ENCODE peak calls at places on chromosome 17, in seven cellular contexts. R is GM06990; J is A172; K is stimulated activated CD8-positive, alpha-beta memory T cell treated with anti-CD3 and anti-CD28 coated beads, Interleukin-4, amount 100 ng/mL, for 24 hours; B is NCI-H345; N is HEK293T; E is effector memory CD4-positive, alpha-beta T cell. Q is an unnamed sample.

GRCh38 chr17:43171761-43172487 is 910 bp downstream of the NBR1 start:
- DNase-seq in R (peak; percentile 20), J (peak; percentile 92), K (no peak), B (peak; percentile 9), N (no peak), E (no peak), Q (peak; percentile 32)

GRCh38 chr17:40283662-40284061 is 4.0 kb upstream of the CDC6 start:
- DNase-seq in R (no peak), J (peak; percentile 98), K (no peak), B (no peak), N (no peak), E (no peak), Q (peak; percentile 77)

GRCh38 chr17:50916708-50917417 is 50.7 kb upstream of the TOB1 start:
- DNase-seq in R (peak; percentile 38), J (no peak), K (no peak), B (no peak), N (no peak), E (no peak), Q (peak; percentile 41)

GRCh38 chr17:75032896-75033294 is 13.9 kb downstream of the ATP5PD start:
- DNase-seq in R (no peak), J (no peak), K (no peak), B (peak; percentile 39), N (no peak), E (no peak), Q (no peak)

GRCh38 chr17:55305321-55306087 is 40.7 kb downstream of the HLF start:
- DNase-seq in R (no peak), J (no peak), K (no peak), B (no peak), N (no peak), E (no peak), Q (no peak)

GRCh38 chr17:32671891-32672290 is 185.1 kb downstream of the CDK5R1 start:
- DNase-seq in R (no peak), J (no peak), K (no peak), B (no peak), N (no peak), E (no peak), Q (no peak)

GRCh38 chr17:79950711-79951110 is 85.0 kb downstream of the TBC1D16 start:
- DNase-seq in R (no peak), J (no peak), K (no peak), B (no peak), N (no peak), E (no peak), Q (no peak)

GRCh38 chr17:74763565-74764387 is 12.4 kb downstream of the NAT9 start:
- DNase-seq in R (no peak), J (no peak), K (no peak), B (no peak), N (no peak), E (no peak), Q (no peak)

GRCh38 chr17:64702815-64703214 is 40.7 kb upstream of the SMURF2 start:
- DNase-seq in R (no peak), J (no peak), K (no peak), B (no peak), N (no peak), E (no peak), Q (no peak)

GRCh38 chr17:51427259-51428255 is 167.2 kb downstream of the UTP18 start:
- DNase-seq in R (peak; percentile 38), J (peak; percentile 10), K (peak; percentile 22), B (peak; percentile 44), N (no peak), E (peak; percentile 68), Q (no peak)

GRCh38 chr17:64661981-64662773 is at the start of gene SMURF2:
- DNase-seq in R (peak; percentile 80), J (peak; percentile 49), K (peak; percentile 64), B (peak; percentile 66), N (peak; percentile 83), E (peak; percentile 73), Q (peak; percentile 74)

GRCh38 chr17:65314212-65314611 is 177.0 kb downstream of the RGS9 start:
- DNase-seq in R (no peak), J (no peak), K (no peak), B (no peak), N (no peak), E (no peak), Q (no peak)

GRCh38 chr17:83106913-83107655 is 27.7 kb downstream of the METRNL start:
- DNase-seq in R (no peak), J (no peak), K (no peak), B (no peak), N (no peak), E (no peak), Q (no peak)

GRCh38 chr17:76672270-76672851 is 28.8 kb upstream of the ST6GALNAC1 start:
- DNase-seq in R (no peak), J (peak; percentile 16), K (no peak), B (no peak), N (peak; percentile 6), E (no peak), Q (no peak)

GRCh38 chr17:40177275-40177874 is at the start of gene RAPGEFL1:
- DNase-seq in R (peak; percentile 82), J (no peak), K (peak; percentile 83), B (peak; percentile 74), N (no peak), E (peak; percentile 70), Q (peak; percentile 89)

GRCh38 chr17:14038206-14038605 is 31.1 kb upstream of the COX10 start:
- DNase-seq in R (no peak), J (peak; percentile 26), K (no peak), B (no peak), N (no peak), E (no peak), Q (no peak)

GRCh38 chr17:8744086-8744781 is 402 bp downstream of the CCDC42 start:
- DNase-seq in R (no peak), J (no peak), K (no peak), B (no peak), N (no peak), E (no peak), Q (no peak)

GRCh38 chr17:39963826-39964225 is 1.0 kb downstream of the GSDMA start:
- DNase-seq in R (no peak), J (peak; percentile 20), K (no peak), B (no peak), N (no peak), E (no peak), Q (no peak)

GRCh38 chr17:34991606-34992005 is 11.3 kb downstream of the LIG3 start:
- DNase-seq in R (no peak), J (no peak), K (no peak), B (no peak), N (no peak), E (no peak), Q (no peak)

GRCh38 chr17:43791589-43791988 is 11.4 kb downstream of the CFAP97D1 start:
- DNase-seq in R (no peak), J (peak; percentile 86), K (no peak), B (peak; percentile 46), N (peak; percentile 39), E (no peak), Q (peak; percentile 29)

GRCh38 chr17:50290074-50290702 is 15.9 kb downstream of the TMEM92 start:
- DNase-seq in R (no peak), J (peak; percentile 96), K (no peak), B (no peak), N (no peak), E (no peak), Q (no peak)

Q was measured in cardiac muscle cell.